ENCODE peak calls at places on chromosomes 11 and 22, in four cellular contexts. E is K562, I is HepG2, Z is GM12878. Q is an unnamed sample.

GRCh38 chr11:44611687-44612437 is 46.4 kb downstream of the CD82 start:
- DNase-seq in E (no peak), I (no peak), Z (peak; percentile 86), Q (no peak)

GRCh38 chr11:68436985-68437926 is 23.3 kb upstream of the PPP6R3 start:
- DNase-seq in E (peak; percentile 82), I (no peak), Z (no peak), Q (no peak)

GRCh38 chr11:1896895-1897294 is 5.2 kb upstream of the PRR33 start:
- DNase-seq in E (no peak), I (no peak), Z (no peak), Q (no peak)

GRCh38 chr22:31625661-31626426 is 36.2 kb downstream of the PISD start:
- DNase-seq in E (peak; percentile 71), I (no peak), Z (no peak), Q (no peak)

GRCh38 chr11:120054016-120054752 is 83.7 kb downstream of the TRIM29 start:
- DNase-seq in E (no peak), I (no peak), Z (no peak), Q (no peak)

GRCh38 chr11:848988-849824 is 6.6 kb downstream of the TSPAN4 start:
- DNase-seq in E (no peak), I (no peak), Z (no peak), Q (peak; percentile 74)

GRCh38 chr11:27497284-27497866 is 9.2 kb downstream of the LIN7C start:
- DNase-seq in E (peak; percentile 20), I (peak; percentile 18), Z (no peak), Q (no peak)

GRCh38 chr22:31953251-31953650 is 8.9 kb downstream of the YWHAH start:
- DNase-seq in E (no peak), I (no peak), Z (no peak), Q (no peak)

GRCh38 chr11:12029738-12030363 is 21.4 kb upstream of the DKK3 start:
- DNase-seq in E (no peak), I (peak; percentile 61), Z (no peak), Q (no peak)

GRCh38 chr11:74208507-74208906 is 37.4 kb downstream of the PPME1 start:
- DNase-seq in E (no peak), I (no peak), Z (no peak), Q (no peak)

GRCh38 chr11:1070594-1071462 is 3.8 kb upstream of the MUC2 start:
- DNase-seq in E (no peak), I (no peak), Z (no peak), Q (no peak)

GRCh38 chr11:64561984-64562722 is 28.9 kb upstream of the SLC22A12 start:
- DNase-seq in E (no peak), I (no peak), Z (no peak), Q (no peak)

GRCh38 chr11:43558056-43558455 is 122.5 kb upstream of the HSD17B12 start:
- DNase-seq in E (no peak), I (no peak), Z (no peak), Q (no peak)

GRCh38 chr11:120179071-120179672 is 31.7 kb upstream of the OAF start:
- DNase-seq in E (no peak), I (no peak), Z (no peak), Q (no peak)

GRCh38 chr11:108115495-108116140 is 5.7 kb upstream of the ACAT1 start:
- DNase-seq in E (no peak), I (no peak), Z (no peak), Q (no peak)

GRCh38 chr11:69086152-69086551 is 37.4 kb downstream of the TPCN2 start:
- DNase-seq in E (no peak), I (no peak), Z (no peak), Q (no peak)

GRCh38 chr22:35657571-35658312 is 9.5 kb downstream of the APOL6 start:
- DNase-seq in E (no peak), I (no peak), Z (no peak), Q (no peak)

GRCh38 chr11:93524173-93524536 is 19.0 kb downstream of the SMCO4 start:
- DNase-seq in E (no peak), I (no peak), Z (no peak), Q (no peak)

GRCh38 chr11:117600261-117600783 is 196.7 kb downstream of the DSCAML1 start:
- DNase-seq in E (no peak), I (no peak), Z (no peak), Q (no peak)
- TF ChIP-seq TARDBP in E (no peak), I (no peak), Z (no peak), Q (no peak)

GRCh38 chr22:38136607-38137006 is 26.1 kb upstream of the BAIAP2L2 start:
- DNase-seq in E (no peak), I (no peak), Z (no peak), Q (no peak)

GRCh38 chr22:38138961-38139360 is 28.5 kb upstream of the BAIAP2L2 start:
- DNase-seq in E (no peak), I (no peak), Z (no peak), Q (no peak)

GRCh38 chr22:38135133-38135706 is 24.7 kb upstream of the BAIAP2L2 start:
- DNase-seq in E (no peak), I (no peak), Z (no peak), Q (no peak)

GRCh38 chr22:38139901-38140300 is 29.4 kb upstream of the BAIAP2L2 start:
- DNase-seq in E (no peak), I (no peak), Z (no peak), Q (no peak)

GRCh38 chr22:38137876-38138687 is 27.6 kb upstream of the BAIAP2L2 start:
- DNase-seq in E (no peak), I (no peak), Z (no peak), Q (no peak)
- TF ChIP-seq FOXK2 in E (no peak), I (no peak), Z (no peak), Q (no peak)

GRCh38 chr11:28834877-28835276 is 726.7 kb downstream of the METTL15 start:
- DNase-seq in E (no peak), I (no peak), Z (no peak), Q (no peak)

GRCh38 chr11:28835317-28835716 is 727.1 kb downstream of the METTL15 start:
- DNase-seq in E (no peak), I (no peak), Z (no peak), Q (no peak)

GRCh38 chr11:28837599-28837998 is 729.4 kb downstream of the METTL15 start:
- DNase-seq in E (no peak), I (no peak), Z (no peak), Q (no peak)

GRCh38 chr11:28836285-28837081 is 728.3 kb downstream of the METTL15 start:
- DNase-seq in E (no peak), I (peak; percentile 90), Z (no peak), Q (no peak)

DNA sequence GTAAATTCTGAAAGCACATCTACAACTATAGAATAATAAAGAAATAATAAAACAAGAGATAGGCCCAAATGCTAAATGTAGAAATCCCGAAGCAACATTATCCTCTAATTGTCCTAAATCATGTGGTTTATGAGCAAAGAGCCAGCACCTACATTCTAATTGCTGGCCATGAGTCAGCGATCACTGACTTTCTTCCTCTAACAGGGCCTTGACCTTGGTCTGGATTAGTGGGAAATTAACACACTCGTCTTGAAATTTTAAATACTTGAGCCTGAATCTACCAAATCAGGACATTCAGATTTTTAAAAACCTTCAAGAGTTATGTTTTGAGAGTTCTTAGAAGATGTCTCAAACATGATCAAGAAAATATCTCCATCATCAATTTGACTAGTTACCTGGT is 727.6 kb downstream of the METTL15 start:
- DNase-seq in E (no peak), I (no peak), Z (no peak), Q (no peak)
- TF ChIP-seq FOXM1 in E (no peak), I (no peak), Z (no peak), Q (no peak)

DNA sequence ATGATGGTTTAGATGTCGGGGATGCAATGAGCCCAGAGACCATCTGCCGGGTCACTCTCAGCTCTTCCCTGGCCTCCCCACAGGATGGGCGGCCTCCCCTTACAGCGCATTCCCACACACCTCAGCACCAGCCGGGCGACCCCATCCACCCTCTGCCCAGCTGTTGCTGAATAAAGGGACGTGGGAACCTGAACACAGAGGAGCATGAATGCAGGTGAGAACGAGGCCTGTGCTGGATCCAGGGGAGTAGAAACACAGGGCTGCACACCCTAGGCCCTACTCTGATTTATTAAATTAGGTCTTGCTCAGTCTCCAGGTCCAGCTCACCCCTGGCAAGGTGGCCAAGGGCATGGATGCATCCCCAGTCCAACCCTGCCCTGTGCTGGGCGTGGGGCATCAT is 180.5 kb downstream of the CTTN start:
- DNase-seq in E (no peak), I (no peak), Z (no peak), Q (no peak)
- TF ChIP-seq TARDBP in E (no peak), I (no peak), Z (no peak), Q (no peak)

DNA sequence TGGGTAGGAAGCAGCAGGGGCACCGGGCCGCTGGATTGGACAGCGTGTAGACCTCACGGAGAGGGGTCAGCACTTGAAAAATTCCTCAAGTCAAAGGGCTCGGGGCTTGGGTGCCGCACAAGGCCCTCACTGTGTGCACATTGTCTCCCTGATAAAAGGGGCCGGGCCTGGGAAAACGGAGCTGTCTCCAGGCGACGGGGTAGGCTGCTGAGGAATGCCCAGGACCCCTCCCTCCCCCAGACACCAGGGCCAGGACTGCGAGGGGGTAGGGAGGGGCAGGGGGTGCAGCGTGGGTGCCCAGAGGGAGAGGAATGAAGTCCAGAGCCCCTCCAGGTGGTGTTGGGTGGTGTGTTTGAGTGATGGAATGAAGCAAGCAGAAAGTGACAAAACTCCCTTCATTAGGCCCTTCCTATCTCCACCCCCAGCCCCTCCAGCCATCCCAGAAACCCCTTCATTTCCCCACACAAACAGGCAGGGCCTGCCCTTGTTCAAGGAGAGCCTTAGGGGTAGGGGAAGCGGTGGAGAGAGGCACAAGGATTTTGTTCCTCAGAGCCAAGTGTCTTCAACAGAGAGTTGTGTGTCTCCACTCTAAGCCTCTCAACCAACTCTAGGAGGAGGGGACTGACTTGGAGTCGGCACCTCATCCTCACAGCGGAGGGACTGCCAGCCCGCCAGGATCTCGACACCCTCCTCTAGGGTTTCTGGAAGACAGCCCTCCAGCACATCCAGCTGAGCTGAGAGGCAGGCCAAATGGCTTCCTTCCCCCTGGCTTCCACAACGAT is 63.9 kb downstream of the SYN3 start:
- DNase-seq in E (no peak), I (no peak), Z (no peak), Q (no peak)
- TF ChIP-seq FOXK2 in E (no peak), I (no peak), Z (no peak), Q (no peak)

GRCh38 chr22:22817468-22818201 is 70.0 kb upstream of the IGLL5 start:
- DNase-seq in E (peak; percentile 82), I (no peak), Z (no peak), Q (no peak)

GRCh38 chr22:22820076-22820475 is 67.5 kb upstream of the IGLL5 start:
- DNase-seq in E (no peak), I (no peak), Z (no peak), Q (no peak)

GRCh38 chr22:22820626-22821025 is 67.0 kb upstream of the IGLL5 start:
- DNase-seq in E (no peak), I (no peak), Z (no peak), Q (no peak)

GRCh38 chr22:22818202-22818538 is 69.4 kb upstream of the IGLL5 start:
- DNase-seq in E (no peak), I (no peak), Z (no peak), Q (no peak)

GRCh38 chr22:22818861-22819855 is 68.5 kb upstream of the IGLL5 start:
- DNase-seq in E (no peak), I (no peak), Z (peak; percentile 47), Q (no peak)
- TF ChIP-seq FOXM1 in E (no peak), I (no peak), Z (no peak), Q (no peak)

Q was measured in HEK293T.